ENCODE peak calls at places on chromosomes 5 and 9, in eight cellular contexts. X is bronchial epithelial cell, F is GM13977, Y is IMR-90, U is heart right ventricle, Q is body of pancreas, L is BJ, R is dorsolateral prefrontal cortex. G is an unnamed sample.

GRCh38 chr9:125585503-125586172 is 121.4 kb downstream of the MAPKAP1 start:
- DNase-seq in X (no peak), Y (no peak), R (no peak), Q (no peak), F (no peak), L (no peak), U (no peak), G (no peak)

GRCh38 chr5:159184858-159185381 is 24.4 kb downstream of the RNF145 start:
- DNase-seq in R (no peak), U (no peak), X (peak), L (peak), Q (no peak), F (no peak), Y (peak), G (peak)

GRCh38 chr5:63220244-63220643 is 641.6 kb downstream of the LRRC70 start:
- DNase-seq in Q (no peak), F (no peak), R (no peak), X (no peak), L (no peak), Y (no peak), U (no peak), G (no peak)

GRCh38 chr5:128409401-128409800 is 128.6 kb downstream of the FBN2 start:
- DNase-seq in R (no peak), Y (no peak), F (no peak), U (no peak), L (no peak), Q (no peak), X (peak), G (no peak)

GRCh38 chr9:75238311-75238976 is 150.1 kb downstream of the OSTF1 start:
- DNase-seq in U (no peak), Y (peak), X (peak), F (peak), L (no peak), Q (peak), R (no peak), G (peak)

GRCh38 chr5:176810687-176811501 is 535 bp downstream of the UNC5A start:
- DNase-seq in R (peak), L (no peak), X (no peak), U (no peak), Y (no peak), Q (no peak), F (no peak), G (peak)

GRCh38 chr5:164235176-164235914 is 729.9 kb downstream of the MAT2B start:
- DNase-seq in Q (no peak), X (peak), U (no peak), L (peak), F (no peak), Y (peak), R (no peak), G (no peak)

GRCh38 chr5:157864067-157864466 is 5.1 kb upstream of the CLINT1 start:
- DNase-seq in R (no peak), Y (no peak), F (no peak), L (no peak), U (no peak), Q (no peak), X (no peak), G (peak)

GRCh38 chr5:140348104-140348503 is 1.7 kb upstream of the HBEGF start:
- DNase-seq in F (no peak), X (peak), Q (no peak), L (no peak), Y (no peak), U (no peak), R (no peak), G (no peak)

GRCh38 chr9:126009047-126009446 is 261.9 kb downstream of the PBX3 start:
- DNase-seq in X (no peak), R (no peak), F (no peak), Y (no peak), Q (no peak), L (no peak), U (no peak), G (peak)

GRCh38 chr9:73137914-73138313 is 13.8 kb upstream of the ANXA1 start:
- DNase-seq in Q (no peak), X (peak), R (no peak), L (no peak), U (no peak), Y (no peak), F (no peak), G (no peak)

GRCh38 chr5:187042-187431 is 4.3 kb upstream of the LRRC14B start:
- DNase-seq in Y (no peak), Q (no peak), F (no peak), R (no peak), L (no peak), X (no peak), U (no peak), G (no peak)

GRCh38 chr9:93651521-93651950 is 75.2 kb downstream of the PHF2 start:
- DNase-seq in U (no peak), R (peak), L (no peak), X (no peak), Y (no peak), F (no peak), Q (peak), G (no peak)

DNA sequence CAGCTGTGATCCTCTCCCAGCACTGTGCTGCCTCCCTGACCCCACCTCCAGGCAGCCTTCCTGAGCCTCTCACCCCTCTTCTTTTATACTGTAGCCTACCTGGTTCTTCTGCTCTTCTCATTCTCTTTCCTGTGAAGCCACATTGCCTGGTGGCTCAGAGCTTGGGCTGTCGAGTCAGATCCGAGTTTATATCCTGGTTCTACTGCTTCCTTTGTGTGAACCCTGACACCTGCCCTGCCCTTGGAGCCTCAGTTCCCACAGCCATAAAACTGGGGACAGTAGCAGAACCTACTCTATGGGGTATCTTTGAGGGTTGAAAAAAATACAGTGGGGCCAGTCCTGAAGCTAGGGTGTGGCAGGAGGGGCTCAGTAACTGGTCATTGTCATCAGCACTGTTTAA is 8.8 kb downstream of the SLC27A4 start:
- DNase-seq in R (no peak), L (no peak), Y (no peak), F (no peak), U (no peak), Q (no peak), X (no peak), G (no peak)
- TF ChIP-seq CTCF in R (no peak), L (no peak), Y (no peak), F (no peak), U (no peak), Q (no peak), X (no peak), G (no peak)

DNA sequence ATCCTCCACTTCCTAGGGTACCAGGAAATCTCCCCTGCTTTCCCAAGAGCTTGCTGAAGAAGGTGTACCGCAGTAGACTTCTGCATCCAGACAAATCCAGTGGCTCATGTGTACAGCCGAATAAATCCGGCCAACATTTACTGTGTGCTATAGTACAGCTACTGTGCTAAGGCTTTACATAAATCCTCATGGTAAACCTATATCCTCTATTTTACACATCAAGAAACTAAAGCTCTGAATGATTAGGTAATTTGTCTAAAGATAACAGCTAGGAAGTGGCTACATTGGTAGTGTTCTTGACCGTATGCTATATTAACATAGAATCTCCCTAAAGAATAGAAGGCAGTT is 511 bp upstream of the WDR41 start:
- DNase-seq in X (no peak), F (no peak), R (no peak), Y (no peak), U (no peak), L (no peak), Q (no peak), G (no peak)
- TF ChIP-seq CTCF in X (no peak), F (no peak), R (peak), Y (no peak), U (peak), L (no peak), Q (no peak), G (peak)

GRCh38 chr5:136081192-136081591 is 51.5 kb upstream of the SMAD5 start:
- DNase-seq in F (no peak), L (no peak), X (no peak), U (no peak), Q (no peak), R (no peak), Y (no peak), G (no peak)

GRCh38 chr5:136080483-136081180 is 51.8 kb downstream of the TGFBI start:
- DNase-seq in F (peak), Q (peak), R (no peak), L (peak), X (peak), Y (peak), U (peak), G (peak)

GRCh38 chr5:136077046-136077445 is 48.3 kb downstream of the TGFBI start:
- DNase-seq in R (no peak), X (no peak), L (no peak), Q (no peak), Y (no peak), U (no peak), F (no peak), G (no peak)

GRCh38 chr5:136080113-136080482 is 51.3 kb downstream of the TGFBI start:
- DNase-seq in Y (no peak), Q (no peak), F (peak), X (no peak), R (no peak), L (no peak), U (no peak), G (no peak)

GRCh38 chr5:136079195-136079985 is 50.6 kb downstream of the TGFBI start:
- DNase-seq in L (no peak), R (no peak), Y (no peak), F (no peak), U (no peak), Q (no peak), X (no peak), G (no peak)
- TF ChIP-seq CTCF in L (no peak), R (no peak), Y (peak), F (peak), U (no peak), Q (no peak), X (no peak), G (no peak)

DNA sequence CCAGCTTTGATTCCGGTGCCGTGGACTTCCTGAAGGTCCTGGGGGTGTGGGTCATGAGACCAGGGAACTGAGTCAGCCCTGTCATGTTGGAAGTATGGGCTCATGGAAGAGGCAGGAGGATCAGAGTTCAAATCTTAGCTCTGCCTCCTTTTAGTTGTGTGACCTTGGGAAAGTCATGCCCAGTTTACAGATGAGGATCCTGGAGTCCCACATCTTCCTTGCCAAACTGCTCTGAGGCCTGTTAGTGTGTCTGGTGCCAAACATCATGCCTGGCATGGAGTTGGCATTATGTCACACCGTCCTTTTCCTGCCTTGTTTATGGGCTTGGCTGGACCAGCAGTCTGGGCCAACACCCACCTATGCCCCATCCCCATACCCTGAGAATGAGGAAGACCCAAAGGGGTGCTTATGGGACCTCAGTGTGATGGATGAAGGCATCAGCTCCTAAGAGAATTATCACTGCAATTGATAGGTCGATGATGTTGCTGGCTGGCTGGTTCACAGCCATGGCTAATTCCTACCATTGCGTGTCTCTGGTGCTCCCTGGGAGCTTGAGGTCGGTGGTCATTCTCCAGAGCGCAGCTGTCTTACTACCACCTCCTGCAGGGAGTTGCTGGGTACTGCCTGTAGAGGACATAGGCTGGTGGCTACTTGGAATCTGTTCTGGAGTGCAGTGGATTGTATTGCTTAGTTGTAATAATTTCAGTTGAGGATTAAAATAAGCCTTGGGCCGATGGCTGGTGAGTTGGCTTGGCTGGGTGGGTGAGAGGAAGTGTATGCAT is 140.5 kb upstream of the PITX1 start:
- DNase-seq in L (no peak), F (no peak), Y (peak), U (no peak), X (no peak), Q (no peak), R (no peak), G (no peak)
- TF ChIP-seq CTCF in L (peak), F (peak), Y (peak), U (no peak), X (no peak), Q (no peak), R (no peak), G (no peak)

DNA sequence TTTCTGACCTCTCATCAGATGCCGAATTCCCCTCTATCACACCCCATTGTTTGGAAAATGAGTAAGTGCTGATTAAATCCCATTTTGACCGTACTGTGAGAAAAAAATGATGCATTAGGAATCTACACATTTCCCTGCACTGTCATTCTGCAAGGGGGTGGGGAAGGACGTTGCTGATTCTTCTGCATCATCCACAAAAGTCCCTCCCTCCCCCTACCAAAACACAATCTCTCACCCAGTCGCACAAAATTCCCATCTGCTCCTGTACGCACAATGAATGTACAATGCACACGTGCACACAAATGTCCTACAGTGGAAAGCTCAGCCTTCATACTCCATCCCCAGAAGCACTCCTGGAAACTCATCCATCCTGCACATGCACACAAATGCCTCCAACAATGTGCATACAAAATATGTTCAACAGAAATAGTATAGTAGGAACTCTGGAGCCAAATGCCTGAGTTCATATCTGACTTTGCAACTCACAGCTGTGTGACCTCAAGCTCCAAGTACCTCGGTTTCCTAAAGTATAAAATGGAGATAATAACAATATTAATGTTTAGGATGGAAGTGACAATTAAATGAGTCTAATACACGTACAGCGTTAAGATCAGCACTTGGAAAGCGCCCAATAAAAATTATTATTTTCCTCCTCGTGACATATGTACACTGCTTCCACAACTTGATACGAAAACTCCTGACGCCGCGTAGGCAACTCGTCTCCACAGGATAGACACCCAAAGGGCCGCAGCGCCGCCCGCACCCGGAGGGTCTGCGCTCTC is 805 bp downstream of the TNIP1 start:
- DNase-seq in Q (no peak), F (no peak), Y (peak), X (peak), U (no peak), L (no peak), R (no peak), G (peak)
- TF ChIP-seq CTCF in Q (no peak), F (no peak), Y (no peak), X (no peak), U (no peak), L (no peak), R (no peak), G (no peak)

G was measured in activated CD8-positive, alpha-beta T cell treated with anti-CD3 and anti-CD28 coated beads for 36 hours.